ENCODE peak calls at places on chromosomes 4 and X, in seven cellular contexts. Z is endodermal cell, O is colonic mucosa, N is breast epithelium, V is HCT116, Q is heart left ventricle, U is esophagus squamous epithelium. Y is an unnamed sample.
A peak's percentile ranks its signal among the peaks of the same experiment; 100 is the strongest.

GRCh38 chr4:165367040-165367439 is 11.8 kb upstream of the CPE start:
- DNase-seq in N (no peak), O (no peak), V (peak; percentile 22), Z (no peak), U (no peak), Q (no peak), Y (no peak)

GRCh38 chr4:23455482-23455881 is 434.4 kb downstream of the PPARGC1A start:
- DNase-seq in U (no peak), O (peak; percentile 28), V (no peak), Q (peak; percentile 19), Z (peak; percentile 73), N (no peak), Y (peak; percentile 60)

GRCh38 chr4:53132117-53132889 is 233.6 kb downstream of the SCFD2 start:
- DNase-seq in V (no peak), O (no peak), Z (no peak), Q (no peak), N (no peak), U (no peak), Y (no peak)

GRCh38 chrX:139202742-139203410 is 327.7 kb upstream of the F9 start:
- DNase-seq in O (no peak), V (no peak), Z (peak; percentile 67), N (no peak), U (no peak), Q (no peak), Y (peak; percentile 47)

GRCh38 chr4:37828843-37829242 is 2.4 kb downstream of the PGM2 start:
- DNase-seq in Z (no peak), U (no peak), Q (no peak), V (no peak), N (no peak), O (no peak), Y (no peak)

GRCh38 chr4:38958453-38958852 is 73.8 kb downstream of the TMEM156 start:
- DNase-seq in N (no peak), Z (no peak), O (no peak), V (no peak), Q (no peak), U (no peak), Y (no peak)

GRCh38 chr4:3868841-3869572 is 102.8 kb downstream of the ADRA2C start:
- DNase-seq in O (no peak), N (no peak), U (no peak), Z (peak; percentile 35), V (no peak), Q (no peak), Y (no peak)

GRCh38 chr4:100299019-100299418 is 108.8 kb upstream of the DDIT4L start:
- DNase-seq in U (no peak), N (no peak), V (peak; percentile 8), Z (no peak), O (no peak), Q (peak; percentile 32), Y (peak; percentile 55)

GRCh38 chr4:41079871-41080565 is 134.3 kb downstream of the APBB2 start:
- DNase-seq in Z (no peak), U (no peak), N (no peak), O (no peak), Q (no peak), V (no peak), Y (no peak)

GRCh38 chr4:77240469-77241066 is 83.6 kb downstream of the CCNG2 start:
- DNase-seq in U (no peak), Q (peak; percentile 26), O (peak; percentile 68), N (peak; percentile 54), Z (peak; percentile 95), V (peak; percentile 51), Y (peak; percentile 89)

GRCh38 chr4:72975488-72975784 is 94.1 kb downstream of the COX18 start:
- DNase-seq in Z (no peak), Q (no peak), U (no peak), O (no peak), V (no peak), N (no peak), Y (no peak)

GRCh38 chr4:110778526-110778925 is 155.6 kb upstream of the PITX2 start:
- DNase-seq in N (no peak), V (no peak), O (no peak), Z (no peak), Q (no peak), U (no peak), Y (no peak)

GRCh38 chr4:1983846-1984405 is 24.8 kb downstream of the NELFA start:
- DNase-seq in U (no peak), Q (no peak), O (no peak), Z (no peak), V (no peak), N (no peak), Y (no peak)

GRCh38 chr4:145540235-145540634 is 58.6 kb downstream of the SMAD1 start:
- DNase-seq in U (no peak), V (no peak), O (no peak), N (no peak), Q (no peak), Z (no peak), Y (no peak)

GRCh38 chr4:1869530-1870327 is 1.5 kb upstream of the NSD2 start:
- DNase-seq in U (no peak), O (no peak), Z (no peak), V (no peak), N (no peak), Q (no peak), Y (no peak)

GRCh38 chrX:132489256-132490085 is 633 bp upstream of the MBNL3 start:
- DNase-seq in N (peak; percentile 56), U (no peak), O (peak; percentile 77), Q (peak; percentile 53), Z (peak; percentile 72), V (no peak), Y (peak; percentile 66)

GRCh38 chr4:39834269-39834668 is 136.3 kb downstream of the UBE2K start:
- DNase-seq in Q (no peak), V (no peak), O (no peak), N (no peak), Z (no peak), U (no peak), Y (no peak)

GRCh38 chrX:9825966-9826365 is 39.7 kb downstream of the SHROOM2 start:
- DNase-seq in V (no peak), O (no peak), Q (no peak), N (no peak), Z (no peak), U (no peak), Y (no peak)

GRCh38 chr4:121454251-121454979 is 73.6 kb upstream of the QRFPR start:
- DNase-seq in U (no peak), V (no peak), N (no peak), Q (no peak), Z (peak; percentile 77), O (no peak), Y (peak; percentile 28)

GRCh38 chr4:143023519-143023918 is 161.2 kb upstream of the USP38 start:
- DNase-seq in U (no peak), N (no peak), Z (no peak), O (no peak), Q (no peak), V (no peak), Y (no peak)

GRCh38 chr4:90328558-90328957 is 201.4 kb downstream of the CCSER1 start:
- DNase-seq in O (peak; percentile 25), V (peak; percentile 44), Z (no peak), Q (peak; percentile 46), U (no peak), N (no peak), Y (peak; percentile 42)

GRCh38 chrX:102651242-102651967 is at the start of gene GPRASP1:
- DNase-seq in Q (peak; percentile 69), O (peak; percentile 36), U (peak; percentile 9), V (no peak), N (peak; percentile 53), Z (peak; percentile 83), Y (peak; percentile 76)

GRCh38 chr4:1055721-1056590 is 44.5 kb downstream of the FGFRL1 start:
- DNase-seq in O (no peak), Z (peak; percentile 87), N (peak; percentile 51), V (no peak), Q (no peak), U (no peak), Y (peak; percentile 71)

DNA sequence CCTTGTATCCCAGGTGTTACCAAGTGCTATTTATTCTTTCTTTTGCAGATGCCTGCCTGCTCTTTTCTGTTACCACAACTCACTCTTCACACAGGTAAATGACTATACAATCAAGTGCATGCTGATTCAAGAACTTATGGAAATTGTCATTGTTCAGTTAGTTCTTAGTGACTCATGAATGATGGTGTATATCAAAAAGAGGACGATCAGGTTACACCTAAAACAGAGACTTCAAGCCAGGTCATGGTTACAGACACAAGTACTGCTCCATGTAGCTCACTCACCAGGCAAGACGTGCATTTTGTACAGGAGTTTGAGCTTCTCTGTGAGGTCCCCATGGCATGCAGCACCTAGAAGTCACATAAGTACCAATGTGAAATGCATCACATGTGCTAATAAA is 59.3 kb upstream of the UCP1 start:
- DNase-seq in N (no peak), U (no peak), Z (no peak), Q (no peak), V (no peak), O (no peak), Y (no peak)
- TF ChIP-seq CTCF in N (no peak), U (no peak), Z (no peak), Q (no peak), V (no peak), O (no peak), Y (no peak)

DNA sequence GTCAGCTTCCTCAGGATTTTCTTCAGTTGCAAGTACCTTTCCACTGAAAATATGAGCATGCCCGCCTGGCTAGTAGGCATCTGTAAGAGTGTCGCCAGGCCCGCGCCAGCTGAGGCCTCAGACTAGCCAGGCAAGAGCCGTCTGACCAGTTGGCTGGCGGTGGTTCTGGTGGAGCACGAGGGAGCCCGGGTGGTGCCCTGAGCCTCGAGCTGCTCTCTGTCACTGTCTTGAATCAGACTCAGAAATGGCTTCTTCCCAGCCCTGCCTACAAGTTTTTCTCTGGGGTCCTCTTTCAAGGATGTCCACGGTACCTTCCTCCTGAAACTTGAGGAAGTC is 11.9 kb downstream of the GRPEL1 start:
- DNase-seq in Q (no peak), V (no peak), N (peak; percentile 41), O (no peak), U (no peak), Z (peak; percentile 41), Y (no peak)
- H3K36me3 ChIP-seq in Q (peaks cover 70% of the 10 kb centered on the region), V (peaks cover 18% of the 10 kb centered on the region), N (peaks cover 4% of the 10 kb centered on the region), O (peaks cover 11% of the 10 kb centered on the region), U (peaks cover 91% of the 10 kb centered on the region), Z (peaks cover 52% of the 10 kb centered on the region), Y (no peaks in the 10 kb centered on the region)

GRCh38 chr4:139975830-139976272 is 178.1 kb downstream of the MAML3 start:
- DNase-seq in O (no peak), Z (no peak), N (no peak), Q (no peak), V (no peak), U (no peak), Y (no peak)
- H3K27ac ChIP-seq in O (peak overlapping the region; percentile 2), Z (no peak overlapping the region), N (peak overlapping the region; percentile 92), Q (peak overlapping the region; percentile 63), V (no peak overlapping the region), U (peak overlapping the region; percentile 77), Y (no peak overlapping the region)

DNA sequence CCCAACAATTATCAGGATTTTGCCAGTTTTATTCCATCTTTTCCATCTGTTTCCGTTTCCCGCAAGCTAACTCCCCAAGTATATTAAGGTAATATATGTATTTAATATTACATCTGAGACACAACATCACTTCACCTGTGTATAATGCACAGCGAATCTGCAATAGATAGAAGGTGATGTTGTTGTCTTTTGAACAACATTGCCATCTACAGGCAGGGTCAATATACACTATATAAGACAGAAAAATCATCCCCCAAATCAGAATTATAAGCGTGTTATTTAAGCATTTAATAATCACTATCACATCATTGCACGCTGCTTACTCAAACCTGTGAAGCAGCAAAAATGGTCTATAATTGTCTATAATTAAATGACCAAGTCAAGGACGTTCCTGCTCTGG is 1115.5 kb downstream of the NLGN4X start:
- DNase-seq in N (no peak), Q (no peak), V (no peak), Z (no peak), U (no peak), O (no peak), Y (peak; percentile 30)
- TF ChIP-seq CTCF in N (peak; percentile 25), Q (peak; percentile 22), V (no peak), Z (peak; percentile 78), U (peak; percentile 19), O (no peak), Y (peak; percentile 62)

Y was measured in neural progenitor cell.